ENCODE peak calls at places on chromosomes 4 and X, in eight cellular contexts. K is H9, Z is T-helper 9 cell, X is Daoy, I is endothelial cell, G is hypothalamus, D is LoVo, W is activated T-cell treated with anti-CD3 and anti-CD28 coated beads for 1 hour. O is an unnamed sample.
A peak's percentile ranks its signal among the peaks of the same experiment; 100 is the strongest.

GRCh38 chr4:133146574-133147198 is 2.4 kb upstream of the PCDH10 start:
- DNase-seq in I (peak; percentile 78), X (peak; percentile 43), Z (no peak), D (no peak), W (no peak), K (peak; percentile 82), G (no peak), O (peak; percentile 40)

GRCh38 chr4:78551420-78552351 is at the start of gene ANXA3:
- DNase-seq in K (peak; percentile 76), D (peak; percentile 65), I (peak; percentile 33), G (no peak), Z (no peak), X (no peak), W (no peak), O (peak; percentile 72)

GRCh38 chrX:114800719-114801118 is 216.7 kb downstream of the IL13RA2 start:
- DNase-seq in I (no peak), D (no peak), G (no peak), W (no peak), K (no peak), Z (no peak), X (peak; percentile 66), O (peak; percentile 19)

GRCh38 chrX:17559728-17560379 is 177.4 kb upstream of the SCML1 start:
- DNase-seq in I (no peak), Z (no peak), W (no peak), D (peak; percentile 1), K (no peak), X (peak; percentile 82), G (no peak), O (peak; percentile 92)

GRCh38 chr4:1521821-1522361 is 115.6 kb upstream of the NKX1-1 start:
- DNase-seq in Z (no peak), D (no peak), W (no peak), G (no peak), I (no peak), K (no peak), X (no peak), O (no peak)

GRCh38 chr4:89306486-89307184 is 965 bp downstream of the GPRIN3 start:
- DNase-seq in G (no peak), K (no peak), W (no peak), Z (no peak), I (no peak), D (no peak), X (no peak), O (no peak)

GRCh38 chrX:154436597-154437397 is at the start of gene GDI1:
- DNase-seq in W (peak; percentile 47), K (peak; percentile 54), I (peak; percentile 46), G (no peak), X (peak; percentile 60), Z (peak; percentile 59), D (peak; percentile 42), O (no peak)

GRCh38 chr4:41658106-41658505 is 90.4 kb downstream of the PHOX2B start:
- DNase-seq in D (no peak), K (no peak), G (no peak), Z (no peak), X (no peak), I (no peak), W (no peak), O (peak; percentile 88)

GRCh38 chrX:68647156-68647957 is at the start of gene STARD8:
- DNase-seq in G (no peak), Z (no peak), D (peak; percentile 1), X (peak; percentile 73), K (peak; percentile 60), I (peak; percentile 22), W (no peak), O (peak; percentile 50)

GRCh38 chr4:845233-845835 is 19.4 kb upstream of the CPLX1 start:
- DNase-seq in K (no peak), Z (no peak), I (no peak), W (no peak), D (no peak), X (no peak), G (no peak), O (no peak)

GRCh38 chr4:37825943-37826281 is 574 bp upstream of the PGM2 start:
- DNase-seq in I (peak; percentile 14), G (no peak), Z (no peak), W (no peak), D (no peak), X (peak; percentile 0), K (peak; percentile 27), O (no peak)

GRCh38 chr4:176436500-176436973 is 116.8 kb downstream of the SPCS3 start:
- DNase-seq in D (peak; percentile 49), Z (no peak), G (no peak), W (no peak), K (no peak), I (no peak), X (peak; percentile 73), O (peak; percentile 12)

GRCh38 chr4:78311306-78311705 is 240.3 kb upstream of the ANXA3 start:
- DNase-seq in I (no peak), G (no peak), W (no peak), D (no peak), X (no peak), Z (no peak), K (no peak), O (no peak)

GRCh38 chr4:73816814-73817213 is 19.7 kb upstream of the CXCL6 start:
- DNase-seq in W (no peak), G (no peak), K (no peak), X (peak; percentile 71), D (peak; percentile 3), I (no peak), Z (no peak), O (peak; percentile 2)

GRCh38 chr4:94889961-94890360 is 132.2 kb downstream of the BMPR1B start:
- DNase-seq in I (no peak), W (no peak), X (no peak), G (no peak), Z (no peak), D (no peak), K (no peak), O (no peak)

GRCh38 chrX:93673869-93674271 is at the start of gene FAM133A:
- DNase-seq in K (no peak), G (no peak), W (no peak), X (peak; percentile 38), Z (no peak), I (no peak), D (no peak), O (no peak)

GRCh38 chr4:169826634-169827187 is 69.0 kb upstream of the HPF1 start:
- DNase-seq in G (no peak), W (no peak), Z (no peak), X (no peak), K (no peak), D (no peak), I (no peak), O (no peak)

GRCh38 chr4:40980318-40980883 is 230.6 kb downstream of the NSUN7 start:
- DNase-seq in W (no peak), X (peak; percentile 43), Z (no peak), G (no peak), D (no peak), K (no peak), I (peak; percentile 6), O (no peak)

GRCh38 chr4:2834001-2834921 is 9.4 kb upstream of the ADD1 start:
- DNase-seq in D (no peak), Z (no peak), X (no peak), W (no peak), G (no peak), I (no peak), K (no peak), O (no peak)

GRCh38 chr4:54550415-54551171 is 107.2 kb upstream of the KIT start:
- DNase-seq in X (no peak), Z (no peak), D (no peak), W (no peak), I (peak; percentile 30), K (no peak), G (no peak), O (no peak)

GRCh38 chr4:28463184-28463690 is 1602.6 kb downstream of the STIM2 start:
- DNase-seq in K (no peak), X (no peak), Z (no peak), I (no peak), G (no peak), D (no peak), W (no peak), O (no peak)

GRCh38 chr4:113878718-113879117 is 100.7 kb downstream of the ARSJ start:
- DNase-seq in G (no peak), W (no peak), K (peak; percentile 86), I (peak; percentile 69), X (peak; percentile 19), D (no peak), Z (no peak), O (no peak)

GRCh38 chrX:101416691-101417090 is 8.7 kb downstream of the HNRNPH2 start:
- DNase-seq in X (no peak), I (no peak), K (no peak), W (no peak), G (no peak), D (no peak), Z (no peak), O (no peak)

GRCh38 chr4:40458109-40458508 is 123.0 kb downstream of the CHRNA9 start:
- DNase-seq in Z (no peak), W (no peak), G (no peak), D (peak; percentile 49), K (no peak), X (no peak), I (no peak), O (peak; percentile 79)

GRCh38 chr4:109552240-109552639 is 7.8 kb upstream of the MCUB start:
- DNase-seq in D (no peak), X (no peak), I (no peak), W (no peak), K (no peak), G (no peak), Z (no peak), O (no peak)

GRCh38 chr4:111717916-111718315 is 427.3 kb upstream of the FAM241A start:
- DNase-seq in K (no peak), Z (no peak), X (no peak), W (no peak), G (no peak), D (no peak), I (no peak), O (no peak)

GRCh38 chr4:81747242-81747930 is 275.7 kb upstream of the RASGEF1B start:
- DNase-seq in K (no peak), X (peak; percentile 4), I (no peak), G (no peak), W (no peak), Z (no peak), D (no peak), O (no peak)

GRCh38 chrX:69412661-69413060 is 91.5 kb upstream of the NALF2 start:
- DNase-seq in X (no peak), K (no peak), D (no peak), Z (no peak), W (no peak), G (no peak), I (no peak), O (no peak)

GRCh38 chr4:140249351-140249750 is 95.4 kb upstream of the MAML3 start:
- DNase-seq in K (no peak), D (no peak), Z (no peak), W (no peak), I (no peak), X (no peak), G (no peak), O (no peak)

O was measured in PC-9.